ENCODE peak calls at places on chromosomes 1 and 21, in ten cellular contexts. J is Ammon's horn; L is K562; S is hippocampal formation; V is EH; P is GM23338; E is stimulated activated CD8-positive, alpha-beta memory T cell treated with anti-CD3 and anti-CD28 coated beads, Interleukin-4, amount 100 ng/mL, for 48 hours; I is head of caudate nucleus; X is left kidney; Y is pancreas. R is an unnamed sample.

GRCh38 chr1:212718499-212718898 is 18.9 kb upstream of the BATF3 start:
- DNase-seq in J (no peak), L (no peak), S (no peak), V (peak), P (peak), E (no peak), I (no peak), X (no peak), Y (no peak), R (no peak)

GRCh38 chr1:56409112-56409691 is 170.2 kb downstream of the PLPP3 start:
- DNase-seq in J (no peak), L (peak), S (no peak), V (peak), P (peak), E (no peak), I (no peak), X (no peak), Y (peak), R (peak)

GRCh38 chr1:26827663-26828062 is 1.2 kb downstream of the ZDHHC18 start:
- DNase-seq in J (no peak), L (peak), S (no peak), V (no peak), P (peak), E (no peak), I (no peak), X (peak), Y (no peak), R (no peak)

GRCh38 chr1:180964056-180964455 is 51.4 kb downstream of the KIAA1614 start:
- DNase-seq in J (no peak), L (no peak), S (no peak), V (no peak), P (no peak), E (no peak), I (no peak), X (no peak), Y (no peak), R (no peak)

GRCh38 chr21:38178653-38179503 is 77.9 kb upstream of the KCNJ15 start:
- DNase-seq in J (no peak), L (no peak), S (no peak), V (no peak), P (no peak), E (no peak), I (no peak), X (no peak), Y (no peak), R (no peak)

GRCh38 chr21:14487490-14488432 is 58.4 kb downstream of the SAMSN1 start:
- DNase-seq in J (no peak), L (no peak), S (no peak), V (no peak), P (no peak), E (no peak), I (no peak), X (no peak), Y (no peak), R (no peak)

GRCh38 chr1:167627865-167628641 is 2.0 kb upstream of the RCSD1 start:
- DNase-seq in J (no peak), L (peak), S (no peak), V (no peak), P (no peak), E (peak), I (no peak), X (no peak), Y (no peak), R (no peak)

GRCh38 chr1:211925016-211925415 is 94.5 kb upstream of the LPGAT1 start:
- DNase-seq in J (no peak), L (peak), S (no peak), V (no peak), P (peak), E (no peak), I (no peak), X (peak), Y (no peak), R (no peak)

GRCh38 chr1:225881081-225882007 is 836 bp downstream of the TMEM63A start:
- DNase-seq in J (no peak), L (peak), S (no peak), V (peak), P (peak), E (peak), I (peak), X (peak), Y (peak), R (no peak)

GRCh38 chr1:206106328-206107167 is 10.6 kb downstream of the AVPR1B start:
- DNase-seq in J (peak), L (peak), S (peak), V (peak), P (peak), E (peak), I (peak), X (peak), Y (peak), R (peak)

GRCh38 chr1:221456918-221457317 is 285.0 kb downstream of the DUSP10 start:
- DNase-seq in J (no peak), L (no peak), S (no peak), V (no peak), P (no peak), E (no peak), I (no peak), X (no peak), Y (no peak), R (no peak)

GRCh38 chr1:36396359-36396758 is 1.3 kb downstream of the LSM10 start:
- DNase-seq in J (no peak), L (no peak), S (no peak), V (no peak), P (no peak), E (peak), I (no peak), X (no peak), Y (no peak), R (no peak)

GRCh38 chr1:111471012-111471411 is 2.8 kb upstream of the C1orf162 start:
- DNase-seq in J (peak), L (no peak), S (no peak), V (no peak), P (no peak), E (peak), I (peak), X (no peak), Y (no peak), R (no peak)

GRCh38 chr21:14862794-14863720 is 201.7 kb downstream of the NRIP1 start:
- DNase-seq in J (no peak), L (peak), S (no peak), V (peak), P (peak), E (peak), I (no peak), X (no peak), Y (no peak), R (no peak)

GRCh38 chr1:31155216-31155806 is 84.4 kb downstream of the NKAIN1 start:
- DNase-seq in J (peak), L (peak), S (peak), V (peak), P (peak), E (peak), I (peak), X (peak), Y (peak), R (no peak)

GRCh38 chr1:198970919-198971318 is 332.1 kb downstream of the PTPRC start:
- DNase-seq in J (no peak), L (no peak), S (no peak), V (peak), P (no peak), E (no peak), I (no peak), X (no peak), Y (no peak), R (no peak)

GRCh38 chr1:207968521-207968944 is 57.6 kb upstream of the CD34 start:
- DNase-seq in J (no peak), L (no peak), S (no peak), V (peak), P (no peak), E (no peak), I (no peak), X (no peak), Y (no peak), R (no peak)

GRCh38 chr1:209689484-209689883 is 14.3 kb downstream of the G0S2 start:
- DNase-seq in J (no peak), L (no peak), S (no peak), V (peak), P (no peak), E (no peak), I (no peak), X (no peak), Y (peak), R (no peak)

GRCh38 chr21:43369124-43369523 is 57.8 kb downstream of the SIK1 start:
- DNase-seq in J (peak), L (no peak), S (no peak), V (peak), P (no peak), E (no peak), I (peak), X (peak), Y (no peak), R (no peak)

GRCh38 chr1:67642694-67643093 is 42.3 kb upstream of the GADD45A start:
- DNase-seq in J (peak), L (no peak), S (no peak), V (peak), P (no peak), E (no peak), I (no peak), X (peak), Y (no peak), R (no peak)

GRCh38 chr1:24015226-24016210 is 35.4 kb upstream of the SRSF10 start:
- DNase-seq in J (no peak), L (no peak), S (no peak), V (peak), P (no peak), E (no peak), I (no peak), X (peak), Y (no peak), R (no peak)

GRCh38 chr1:217135569-217135915 is 412.3 kb upstream of the ESRRG start:
- DNase-seq in J (no peak), L (no peak), S (no peak), V (no peak), P (peak), E (no peak), I (peak), X (peak), Y (peak), R (no peak)

GRCh38 chr1:227542153-227543120 is 20.9 kb upstream of the ZNF678 start:
- DNase-seq in J (peak), L (peak), S (peak), V (peak), P (peak), E (peak), I (peak), X (peak), Y (peak), R (peak)

GRCh38 chr1:20051218-20051829 is 18.7 kb upstream of the PLA2G5 start:
- DNase-seq in J (no peak), L (no peak), S (no peak), V (no peak), P (peak), E (no peak), I (no peak), X (no peak), Y (no peak), R (no peak)

GRCh38 chr21:37060296-37060695 is 12.6 kb downstream of the PIGP start:
- DNase-seq in J (peak), L (no peak), S (peak), V (peak), P (peak), E (peak), I (peak), X (peak), Y (peak), R (peak)

GRCh38 chr21:21682172-21682571 is 684.0 kb downstream of the NCAM2 start:
- DNase-seq in J (no peak), L (no peak), S (no peak), V (peak), P (no peak), E (no peak), I (no peak), X (no peak), Y (no peak), R (no peak)

GRCh38 chr21:45326169-45326833 is 38.6 kb upstream of the POFUT2 start:
- DNase-seq in J (peak), L (no peak), S (peak), V (peak), P (no peak), E (no peak), I (peak), X (no peak), Y (no peak), R (no peak)

GRCh38 chr1:5734414-5734813 is 257.8 kb downstream of the NPHP4 start:
- DNase-seq in J (no peak), L (no peak), S (no peak), V (no peak), P (no peak), E (no peak), I (no peak), X (no peak), Y (no peak), R (no peak)

GRCh38 chr1:233269656-233270055 is 25.9 kb downstream of the PCNX2 start:
- DNase-seq in J (peak), L (no peak), S (no peak), V (peak), P (no peak), E (no peak), I (no peak), X (no peak), Y (no peak), R (no peak)

GRCh38 chr1:27601771-27602509 is 2.0 kb downstream of the AHDC1 start:
- DNase-seq in J (peak), L (no peak), S (peak), V (peak), P (no peak), E (peak), I (peak), X (peak), Y (peak), R (no peak)

R was measured in HCT116.